ENCODE peak calls at places on chromosomes 12 and 14, in four cellular contexts. X is A673, K is IMR-90, S is pancreas. D is an unnamed sample.

GRCh38 chr12:82818276-82819035 is 131.8 kb downstream of the TMTC2 start:
- DNase-seq in K (peak; percentile 6), X (no peak), S (no peak), D (no peak)

GRCh38 chr12:78403136-78403535 is 461.4 kb upstream of the SYT1 start:
- DNase-seq in K (peak; percentile 47), X (no peak), S (no peak), D (no peak)

GRCh38 chr12:21697829-21698630 is 40.4 kb upstream of the LDHB start:
- DNase-seq in S (no peak), X (peak; percentile 40), K (peak; percentile 48), D (peak; percentile 71)

GRCh38 chr14:21201732-21202462 is 46.0 kb upstream of the OR5AU1 start:
- DNase-seq in S (no peak), K (no peak), X (no peak), D (no peak)

GRCh38 chr12:76113800-76114757 is 29.6 kb upstream of the NAP1L1 start:
- DNase-seq in S (no peak), K (peak; percentile 18), X (no peak), D (no peak)

GRCh38 chr14:49944501-49944900 is 51.6 kb downstream of the ARF6 start:
- DNase-seq in X (no peak), K (no peak), S (no peak), D (no peak)

GRCh38 chr12:93901739-93902138 is 224.6 kb downstream of the CRADD start:
- DNase-seq in S (no peak), K (no peak), X (no peak), D (no peak)

GRCh38 chr14:92274055-92274454 is 48.9 kb upstream of the SLC24A4 start:
- DNase-seq in X (no peak), S (no peak), K (no peak), D (no peak)

GRCh38 chr14:74647834-74648361 is 35.9 kb upstream of the LTBP2 start:
- DNase-seq in K (no peak), X (peak; percentile 53), S (no peak), D (no peak)

GRCh38 chr14:99605299-99605961 is 1.4 kb upstream of the CCDC85C start:
- DNase-seq in X (peak; percentile 88), S (peak; percentile 76), K (peak; percentile 74), D (peak; percentile 82)

GRCh38 chr14:94174622-94175402 is 690 bp downstream of the PPP4R4 start:
- DNase-seq in S (peak; percentile 67), X (no peak), K (no peak), D (no peak)

GRCh38 chr14:99860219-99860618 is 67.0 kb downstream of the EML1 start:
- DNase-seq in K (no peak), X (no peak), S (no peak), D (no peak)

GRCh38 chr14:78848234-78848820 is 678.2 kb downstream of the NRXN3 start:
- DNase-seq in X (peak; percentile 50), S (peak; percentile 71), K (peak; percentile 31), D (peak; percentile 84)

GRCh38 chr14:94036328-94037167 is 10.4 kb downstream of the OTUB2 start:
- DNase-seq in X (peak; percentile 68), K (peak; percentile 57), S (peak; percentile 91), D (peak; percentile 95)

GRCh38 chr14:23627961-23628360 is 8.2 kb upstream of the DHRS2 start:
- DNase-seq in X (no peak), K (no peak), S (no peak), D (no peak)

GRCh38 chr14:33811731-33812130 is 139.1 kb downstream of the EGLN3 start:
- DNase-seq in S (no peak), K (no peak), X (no peak), D (no peak)

GRCh38 chr14:99807413-99808132 is 14.4 kb downstream of the EML1 start:
- DNase-seq in X (no peak), S (no peak), K (no peak), D (peak; percentile 47)

GRCh38 chr12:124916370-124917134 is 2.1 kb upstream of the UBC start:
- DNase-seq in S (no peak), X (peak; percentile 77), K (peak; percentile 93), D (peak; percentile 78)

GRCh38 chr12:4908694-4909396 is 860 bp upstream of the KCNA1 start:
- DNase-seq in S (peak; percentile 40), X (peak; percentile 67), K (no peak), D (no peak)

GRCh38 chr14:89721330-89721729 is 233.2 kb downstream of the EFCAB11 start:
- DNase-seq in S (no peak), K (no peak), X (no peak), D (no peak)

GRCh38 chr14:89673499-89674225 is 256.6 kb upstream of the FOXN3 start:
- DNase-seq in K (peak; percentile 66), S (no peak), X (no peak), D (no peak)

GRCh38 chr14:33847066-33847465 is 103.8 kb downstream of the EGLN3 start:
- DNase-seq in K (no peak), X (no peak), S (no peak), D (no peak)

GRCh38 chr12:49580572-49581535 is 12.9 kb upstream of the MCRS1 start:
- DNase-seq in S (peak; percentile 78), X (peak; percentile 84), K (peak; percentile 77), D (peak; percentile 80)

GRCh38 chr12:133202493-133203343 is 21.4 kb downstream of the ZNF268 start:
- DNase-seq in X (no peak), K (no peak), S (no peak), D (no peak)

GRCh38 chr12:70408004-70408790 is 42.1 kb downstream of the KCNMB4 start:
- DNase-seq in S (no peak), K (no peak), X (no peak), D (no peak)

GRCh38 chr12:119804011-119804641 is 73.0 kb downstream of the CIT start:
- DNase-seq in X (peak; percentile 68), S (peak; percentile 80), K (peak; percentile 78), D (peak; percentile 86)

GRCh38 chr12:11758838-11759509 is 109.5 kb downstream of the ETV6 start:
- DNase-seq in K (peak; percentile 47), S (no peak), X (no peak), D (no peak)

GRCh38 chr12:79688376-79689040 is 2.3 kb downstream of the PAWR start:
- DNase-seq in S (no peak), X (no peak), K (no peak), D (peak; percentile 72)

DNA sequence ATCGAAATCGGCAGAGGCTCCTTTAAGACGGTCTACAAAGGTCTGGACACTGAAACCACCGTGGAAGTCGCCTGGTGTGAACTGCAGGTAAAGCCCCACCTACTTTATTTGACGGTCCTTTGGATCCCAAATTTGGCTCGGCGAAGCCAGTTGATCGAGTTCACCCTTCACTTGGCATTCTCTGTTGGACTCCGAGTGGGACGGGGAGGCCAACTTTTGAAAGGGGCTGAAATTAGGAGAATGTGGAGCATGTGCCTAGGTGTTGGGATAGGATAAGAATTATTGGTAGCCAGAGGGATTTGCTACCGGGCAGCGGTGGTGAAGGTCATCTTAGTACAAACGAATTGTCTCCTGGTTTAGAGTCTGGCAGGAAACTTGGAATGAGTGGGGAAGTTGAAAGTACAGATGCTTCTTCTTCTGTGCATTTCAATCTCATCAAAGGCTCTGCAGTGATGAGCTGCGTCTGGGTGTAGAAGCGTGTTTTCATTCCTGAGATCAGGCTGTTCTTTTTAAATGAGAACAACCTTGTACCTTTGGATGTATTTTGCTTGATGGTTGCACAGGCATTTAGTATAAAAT is 1.9 kb downstream of the WNK1 start:
- DNase-seq in X (peak; percentile 17), K (no peak), S (no peak), D (peak; percentile 61)
- H3K4me1 ChIP-seq in X (peaks cover 23% of the 10 kb centered on the region), K (no peaks in the 10 kb centered on the region), S (peaks cover 22% of the 10 kb centered on the region), D (peaks cover 46% of the 10 kb centered on the region)

DNA sequence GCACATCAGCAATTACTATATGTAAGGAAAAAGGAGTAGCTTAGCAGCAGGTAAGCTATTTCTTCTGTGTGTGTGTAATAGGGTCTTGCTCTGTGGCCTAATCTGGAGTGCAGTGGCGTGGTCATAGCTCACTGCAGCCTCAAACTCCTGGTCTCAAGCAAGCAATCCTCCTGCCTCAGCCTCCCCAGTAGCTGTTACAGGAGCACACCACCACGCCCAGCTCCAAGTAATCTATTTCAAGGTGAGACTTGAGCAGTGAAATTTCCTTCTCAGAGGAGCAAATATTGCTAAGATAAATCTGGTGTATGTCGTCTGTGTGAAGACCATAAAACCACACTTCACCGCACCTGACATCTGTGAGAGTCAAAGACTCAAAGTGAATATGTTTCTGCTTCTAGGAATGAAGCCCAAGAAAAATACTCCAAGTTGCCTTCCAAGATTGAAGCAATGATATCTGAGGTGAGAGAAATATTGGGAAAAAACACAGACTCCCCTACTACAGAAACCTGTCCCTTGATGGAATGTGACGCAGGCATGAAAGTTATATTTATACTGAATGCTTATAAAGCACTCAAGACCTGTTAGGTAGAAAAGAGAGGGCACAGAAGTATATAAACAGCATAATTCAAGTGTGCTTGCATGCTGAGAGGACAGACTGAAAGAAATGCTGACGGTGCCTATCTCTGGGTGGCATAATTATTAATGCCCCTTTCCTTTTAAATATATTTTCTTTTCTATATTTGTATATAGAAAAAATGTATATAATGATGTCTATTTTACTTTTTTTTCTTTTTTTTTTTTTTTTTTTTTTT is 2.5 kb upstream of the SELPLG start:
- DNase-seq in K (no peak), S (no peak), X (no peak), D (peak; percentile 82)
- H3K4me1 ChIP-seq in K (peaks cover 11% of the 10 kb centered on the region), S (no peaks in the 10 kb centered on the region), X (no peaks in the 10 kb centered on the region), D (peaks cover 93% of the 10 kb centered on the region)

GRCh38 chr12:20376984-20377383 is 8.6 kb downstream of the PDE3A start:
- DNase-seq in X (peak; percentile 48), S (no peak), K (peak; percentile 30), D (peak; percentile 42)
- H3K4me1 ChIP-seq in X (no peaks in the 10 kb centered on the region), S (no peaks in the 10 kb centered on the region), K (no peaks in the 10 kb centered on the region), D (no peaks in the 10 kb centered on the region)

GRCh38 chr12:96354326-96354725 is 45.9 kb downstream of the CDK17 start:
- DNase-seq in S (no peak), K (peak; percentile 62), X (no peak), D (no peak)

GRCh38 chr12:96347130-96347699 is 53.0 kb downstream of the CDK17 start:
- DNase-seq in X (no peak), K (no peak), S (no peak), D (no peak)

GRCh38 chr12:96354844-96355534 is 45.2 kb downstream of the CDK17 start:
- DNase-seq in K (no peak), S (no peak), X (no peak), D (no peak)

GRCh38 chr12:96352161-96352835 is 47.9 kb downstream of the CDK17 start:
- DNase-seq in S (no peak), K (no peak), X (no peak), D (no peak)

DNA sequence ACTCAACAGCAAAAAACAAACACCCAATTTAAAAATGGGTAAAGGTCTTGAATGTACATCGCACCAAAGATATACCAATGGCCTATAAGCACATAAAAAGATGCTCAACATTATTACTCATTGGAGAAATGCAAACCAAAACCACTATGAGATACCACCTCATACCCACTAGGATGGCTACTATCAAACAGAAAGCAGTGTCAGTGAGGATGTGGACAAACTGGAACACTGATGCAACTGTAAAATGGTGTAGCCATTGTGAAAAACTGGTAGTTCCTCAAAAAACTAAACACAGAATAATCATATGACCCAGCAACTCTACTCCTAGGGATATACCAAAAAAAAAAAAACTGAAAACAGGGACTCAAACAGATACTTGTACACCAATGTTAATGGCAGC is 49.3 kb downstream of the CDK17 start:
- DNase-seq in X (no peak), K (no peak), S (no peak), D (no peak)
- H3K4me1 ChIP-seq in X (peaks cover 14% of the 10 kb centered on the region), K (peaks cover 15% of the 10 kb centered on the region), S (peaks cover 12% of the 10 kb centered on the region), D (peaks cover 71% of the 10 kb centered on the region)